ENCODE peak calls at places on chromosomes 5 and 9, in five cellular contexts. Y is H1, M is SK-N-SH, O is HCT116, D is T47D. T is an unnamed sample.

GRCh38 chr9:81389569-81389993 is 299.8 kb downstream of the TLE1 start:
- DNase-seq in D (peak), O (peak), Y (no peak), M (no peak), T (no peak)

GRCh38 chr5:39240750-39241149 is 21.4 kb upstream of the FYB1 start:
- DNase-seq in Y (no peak), O (no peak), D (no peak), M (no peak), T (no peak)

GRCh38 chr9:76342201-76342600 is 52.0 kb downstream of the RFK start:
- DNase-seq in O (no peak), M (no peak), Y (no peak), D (no peak), T (no peak)

GRCh38 chr9:130128782-130129424 is 43.3 kb upstream of the NCS1 start:
- DNase-seq in M (no peak), Y (no peak), D (no peak), O (no peak), T (no peak)

GRCh38 chr5:37791321-37791720 is 48.5 kb downstream of the GDNF start:
- DNase-seq in Y (no peak), O (no peak), D (no peak), M (no peak), T (no peak)

GRCh38 chr9:92003308-92004044 is 53.4 kb upstream of the ROR2 start:
- DNase-seq in D (no peak), O (no peak), M (no peak), Y (no peak), T (no peak)

GRCh38 chr5:179380211-179381035 is 35.2 kb upstream of the ADAMTS2 start:
- DNase-seq in D (no peak), O (no peak), Y (no peak), M (peak), T (no peak)

GRCh38 chr5:114419941-114420340 is 58.1 kb downstream of the KCNN2 start:
- DNase-seq in D (no peak), M (no peak), Y (no peak), O (no peak), T (no peak)

GRCh38 chr9:33295571-33295970 is 5.3 kb downstream of the NFX1 start:
- DNase-seq in M (no peak), D (no peak), Y (no peak), O (no peak), T (no peak)

GRCh38 chr5:139863855-139864558 is 68.4 kb downstream of the PSD2 start:
- DNase-seq in M (peak), O (no peak), Y (no peak), D (peak), T (peak)

GRCh38 chr9:80650964-80651555 is 1038.3 kb downstream of the TLE1 start:
- DNase-seq in O (no peak), D (no peak), Y (no peak), M (no peak), T (no peak)

GRCh38 chr5:92177926-92178487 is 794.9 kb upstream of the ARRDC3 start:
- DNase-seq in Y (no peak), M (no peak), D (no peak), O (no peak), T (no peak)

GRCh38 chr5:24633705-24634325 is 11.0 kb downstream of the CDH10 start:
- DNase-seq in Y (no peak), O (peak), M (peak), D (peak), T (peak)

GRCh38 chr5:60436518-60436917 is 263.4 kb downstream of the DEPDC1B start:
- DNase-seq in Y (no peak), M (no peak), O (no peak), D (no peak), T (no peak)

GRCh38 chr5:151745071-151745705 is 13.2 kb downstream of the ATOX1 start:
- DNase-seq in Y (no peak), M (no peak), D (no peak), O (peak), T (no peak)

GRCh38 chr5:140131967-140132409 is 6.3 kb downstream of the IGIP start:
- DNase-seq in Y (no peak), D (no peak), M (no peak), O (peak), T (no peak)

GRCh38 chr9:124122813-124123462 is 111.4 kb downstream of the LHX2 start:
- DNase-seq in M (peak), Y (no peak), D (no peak), O (no peak), T (no peak)

GRCh38 chr5:94968507-94969095 is 316.3 kb downstream of the MCTP1 start:
- DNase-seq in O (peak), M (peak), Y (no peak), D (peak), T (peak)

GRCh38 chr9:133342570-133342969 is 5.4 kb downstream of the MED22 start:
- DNase-seq in M (peak), D (no peak), Y (no peak), O (no peak), T (no peak)

GRCh38 chr5:26847041-26847736 is 191.2 kb downstream of the CDH9 start:
- DNase-seq in O (no peak), D (peak), M (no peak), Y (no peak), T (no peak)

GRCh38 chr5:101995585-101995984 is 300.5 kb downstream of the SLCO4C1 start:
- DNase-seq in Y (no peak), O (no peak), M (no peak), D (peak), T (no peak)

GRCh38 chr5:151647320-151647861 is 39.3 kb downstream of the SPARC start:
- DNase-seq in M (no peak), D (no peak), Y (no peak), O (no peak), T (no peak)

GRCh38 chr9:72753261-72753893 is 199.5 kb downstream of the ALDH1A1 start:
- DNase-seq in D (peak), O (no peak), M (no peak), Y (no peak), T (no peak)

GRCh38 chr9:105194234-105194633 is 50.2 kb upstream of the SLC44A1 start:
- DNase-seq in O (no peak), M (no peak), Y (no peak), D (no peak), T (no peak)

DNA sequence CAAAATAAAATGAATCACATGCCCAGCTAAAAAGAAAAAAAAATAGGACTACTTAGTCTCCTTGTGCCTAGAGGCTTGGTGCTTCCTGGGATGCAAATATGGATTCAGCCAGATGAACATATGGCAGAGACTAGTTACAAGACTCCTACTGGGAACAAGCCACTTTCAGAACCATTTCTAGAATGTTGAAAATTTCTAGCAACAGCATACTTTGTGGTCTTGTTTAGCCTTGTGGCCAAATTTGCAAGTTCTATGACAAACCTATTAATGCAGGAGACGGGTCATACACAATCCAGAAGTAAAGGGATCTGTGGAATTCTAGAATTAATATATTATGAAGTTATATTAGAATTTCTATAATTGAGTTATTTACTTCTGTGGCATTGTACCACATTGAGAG is 198.7 kb downstream of the CHSY3 start:
- DNase-seq in O (no peak), D (no peak), Y (no peak), M (no peak), T (no peak)
- TF ChIP-seq JUND in O (no peak), D (no peak), Y (no peak), M (no peak), T (no peak)

DNA sequence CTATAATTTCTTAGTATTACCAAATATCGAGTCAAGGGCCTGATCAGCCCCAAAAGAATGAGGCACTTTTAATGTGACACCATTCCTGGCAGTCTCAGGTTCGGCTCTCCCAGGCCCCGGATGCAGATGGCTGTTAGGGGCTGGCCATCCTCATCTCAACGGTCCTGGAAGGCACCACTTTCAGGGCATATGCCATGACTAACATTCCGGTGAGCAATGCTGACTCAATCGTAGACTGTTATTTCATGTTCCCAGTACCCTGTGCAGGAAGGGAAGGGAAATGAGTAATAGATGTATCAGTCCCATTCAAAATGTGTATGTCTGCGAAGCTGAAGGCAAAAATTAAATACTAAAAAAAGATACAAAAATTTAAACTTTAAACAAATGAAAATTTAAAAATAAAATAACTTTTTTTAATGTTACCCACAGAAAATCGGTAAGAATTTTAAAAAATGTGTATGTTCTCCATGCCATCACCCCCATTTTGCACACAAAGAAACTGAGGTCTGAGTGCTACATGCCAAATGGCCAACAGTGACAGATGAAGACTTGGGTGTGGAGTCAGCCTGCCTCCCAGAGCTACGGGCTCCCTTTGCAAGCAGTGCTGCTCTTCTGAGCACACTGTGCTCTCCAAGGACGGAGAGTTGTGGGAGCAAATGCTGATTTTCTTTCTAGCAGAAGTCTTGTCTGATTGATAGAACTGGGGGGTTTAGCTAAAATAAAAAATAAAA is 79.0 kb downstream of the GLDC start:
- DNase-seq in M (no peak), D (no peak), Y (peak), O (peak), T (no peak)
- TF ChIP-seq JUND in M (peak), D (no peak), Y (no peak), O (peak), T (no peak)

GRCh38 chr9:107881625-107882300 is 392.2 kb upstream of the KLF4 start:
- DNase-seq in Y (no peak), O (no peak), M (no peak), D (no peak), T (no peak)
- TF ChIP-seq JUND in Y (no peak), O (no peak), M (no peak), D (no peak), T (no peak)

GRCh38 chr5:178288373-178289368 is 56.1 kb upstream of the PHYKPL start:
- DNase-seq in O (no peak), M (no peak), D (peak), Y (no peak), T (no peak)
- TF ChIP-seq JUND in O (no peak), M (no peak), D (no peak), Y (no peak), T (no peak)

DNA sequence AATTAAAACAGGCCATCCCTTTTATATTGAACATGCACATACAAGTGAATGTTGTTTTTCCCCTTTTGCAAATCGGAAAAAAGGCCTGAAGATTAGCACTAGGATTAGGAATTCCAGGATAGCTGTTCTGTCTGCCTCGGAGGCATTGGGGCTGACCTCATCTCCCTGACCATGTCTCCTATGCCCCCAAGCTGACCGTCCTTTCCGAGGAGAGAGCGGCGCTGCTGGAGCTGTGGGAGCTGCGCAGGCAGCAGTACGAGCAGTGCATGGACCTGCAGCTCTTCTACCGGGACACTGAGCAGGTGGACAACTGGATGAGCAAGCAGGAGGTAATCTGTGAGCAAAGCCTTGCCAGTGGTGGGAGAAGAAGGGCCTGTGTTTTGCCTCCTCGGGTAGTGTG is 28.3 kb downstream of the SPTAN1 start:
- DNase-seq in M (no peak), Y (no peak), O (no peak), D (no peak), T (no peak)
- TF ChIP-seq JUND in M (no peak), Y (no peak), O (no peak), D (no peak), T (no peak)

GRCh38 chr9:16729656-16730055 is 140.8 kb downstream of the BNC2 start:
- DNase-seq in M (no peak), O (no peak), D (no peak), Y (no peak), T (no peak)
- TF ChIP-seq JUND in M (no peak), O (no peak), D (no peak), Y (no peak), T (no peak)

T was measured in K562.